ENCODE peak calls at places on chromosomes 5 and 9, in eight cellular contexts. L is brain microvascular endothelial cell, T is tibial artery, S is MM.1S, W is stomach, X is IMR-90, B is GM23338, V is osteoblast. U is an unnamed sample.
A peak's percentile ranks its signal among the peaks of the same experiment; 100 is the strongest.

GRCh38 chr5:1755321-1755949 is 44.2 kb downstream of the MRPL36 start:
- DNase-seq in X (no peak), S (no peak), B (no peak), V (peak; percentile 56), L (no peak), W (peak; percentile 17), T (peak; percentile 18), U (peak; percentile 37)

GRCh38 chr5:32279786-32280185 is 33.0 kb downstream of the MTMR12 start:
- DNase-seq in W (no peak), T (no peak), X (no peak), L (no peak), V (no peak), B (no peak), S (no peak), U (no peak)

GRCh38 chr5:82446765-82447164 is 168.6 kb upstream of the RPS23 start:
- DNase-seq in V (no peak), T (no peak), W (no peak), B (no peak), S (no peak), L (no peak), X (no peak), U (no peak)

GRCh38 chr5:144361406-144361805 is 190.7 kb downstream of the KCTD16 start:
- DNase-seq in W (no peak), L (no peak), B (no peak), X (peak; percentile 37), S (no peak), V (no peak), T (no peak), U (no peak)

GRCh38 chr5:67880876-67881275 is 334.7 kb upstream of the PIK3R1 start:
- DNase-seq in S (no peak), X (no peak), W (no peak), L (no peak), T (no peak), B (no peak), V (no peak), U (no peak)

GRCh38 chr9:109424618-109425017 is 73.5 kb downstream of the PTPN3 start:
- DNase-seq in T (no peak), V (no peak), X (no peak), B (no peak), S (no peak), W (no peak), L (no peak), U (no peak)

GRCh38 chr9:14400658-14400995 is 86.7 kb upstream of the NFIB start:
- DNase-seq in B (peak; percentile 88), T (peak; percentile 46), S (no peak), W (peak; percentile 31), L (peak; percentile 75), V (peak; percentile 48), X (peak; percentile 58), U (no peak)

GRCh38 chr5:163269624-163270023 is 167.8 kb upstream of the CCNG1 start:
- DNase-seq in X (no peak), W (no peak), S (peak; percentile 63), T (no peak), L (no peak), V (no peak), B (peak; percentile 45), U (no peak)

GRCh38 chr9:86822414-86822813 is 124.9 kb downstream of the GAS1 start:
- DNase-seq in T (no peak), B (no peak), L (no peak), X (no peak), W (no peak), V (no peak), S (no peak), U (no peak)

GRCh38 chr5:76958976-76959767 is 6.3 kb downstream of the CRHBP start:
- DNase-seq in V (peak; percentile 86), L (peak; percentile 63), X (peak; percentile 70), W (no peak), S (no peak), T (no peak), B (peak; percentile 8), U (no peak)

GRCh38 chr5:55600536-55601208 is 65.9 kb upstream of the PLPP1 start:
- DNase-seq in B (no peak), L (peak; percentile 64), X (peak; percentile 60), V (peak; percentile 74), T (peak; percentile 31), S (peak; percentile 43), W (no peak), U (no peak)

GRCh38 chr5:51732304-51732703 is 349.1 kb downstream of the ISL1 start:
- DNase-seq in B (no peak), W (no peak), V (no peak), X (no peak), S (no peak), T (no peak), L (no peak), U (no peak)
- H3K27ac ChIP-seq in B (no peak overlapping the region), W (no peak overlapping the region), V (no peak overlapping the region), X (no peak overlapping the region), S (no peak overlapping the region), T (no peak overlapping the region), L (no peak overlapping the region), U (no peak overlapping the region)

DNA sequence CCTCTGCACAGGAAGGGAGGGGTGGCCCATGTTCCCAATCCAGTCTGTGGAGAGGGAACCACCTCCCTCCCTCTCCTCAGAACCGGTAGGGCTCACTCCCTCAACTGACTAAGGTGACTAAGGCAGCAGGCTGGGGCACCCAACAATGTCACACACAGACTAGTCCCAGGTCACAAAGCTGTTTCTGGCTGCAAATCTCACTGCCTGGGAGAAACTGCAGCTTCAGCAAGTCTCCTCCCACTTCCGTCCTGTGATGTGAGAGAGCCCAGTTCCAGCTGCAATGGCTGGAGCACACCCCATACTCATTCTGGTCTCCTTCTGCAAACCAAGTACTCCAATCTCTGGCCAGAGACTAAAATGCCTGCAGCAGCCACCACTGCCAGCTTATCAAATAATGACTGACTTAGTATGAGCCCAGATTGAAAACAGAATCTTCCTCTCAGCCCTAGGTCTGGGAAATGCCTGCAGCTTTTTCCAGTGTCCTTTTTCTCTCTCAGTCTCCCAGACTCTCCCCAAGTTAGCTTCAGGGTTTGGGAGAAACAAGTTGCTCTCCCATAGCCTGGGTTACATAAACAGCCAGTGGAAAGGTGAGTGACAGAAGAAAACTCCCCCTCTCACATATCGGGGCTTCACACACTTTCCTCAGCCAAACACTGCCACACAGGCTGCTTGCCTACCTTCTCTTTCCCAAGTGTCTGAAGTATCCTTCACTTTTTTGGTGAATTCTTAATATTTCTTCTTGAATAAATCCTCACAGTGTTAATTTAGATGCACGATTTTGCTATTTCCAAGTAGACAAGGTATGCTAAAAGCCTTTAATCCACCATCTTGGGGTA is 247.4 kb upstream of the RASA1 start:
- DNase-seq in W (no peak), T (peak; percentile 60), L (no peak), B (no peak), S (peak; percentile 94), X (peak; percentile 16), V (peak; percentile 81), U (peak; percentile 69)
- H3K4me3 ChIP-seq in W (no peak overlapping the region), T (no peak overlapping the region), L (no peak overlapping the region), B (no peak overlapping the region), S (peak overlapping the region; percentile 53), X (no peak overlapping the region), V (peak overlapping the region; percentile 53), U (no peak overlapping the region)

GRCh38 chr5:179768326-179769085 is 25.3 kb upstream of the LTC4S start:
- DNase-seq in W (no peak), T (no peak), B (peak; percentile 69), L (no peak), V (peak; percentile 37), S (no peak), X (no peak), U (no peak)

GRCh38 chr5:179769796-179770195 is 24.0 kb upstream of the LTC4S start:
- DNase-seq in W (no peak), L (no peak), S (no peak), X (no peak), B (no peak), T (no peak), V (peak; percentile 45), U (no peak)

GRCh38 chr5:179766726-179767455 is 26.9 kb upstream of the LTC4S start:
- DNase-seq in T (no peak), S (no peak), W (no peak), B (no peak), V (no peak), X (no peak), L (no peak), U (no peak)

GRCh38 chr5:179771496-179771895 is 22.3 kb upstream of the LTC4S start:
- DNase-seq in B (no peak), W (no peak), T (no peak), X (no peak), S (no peak), L (no peak), V (no peak), U (no peak)

DNA sequence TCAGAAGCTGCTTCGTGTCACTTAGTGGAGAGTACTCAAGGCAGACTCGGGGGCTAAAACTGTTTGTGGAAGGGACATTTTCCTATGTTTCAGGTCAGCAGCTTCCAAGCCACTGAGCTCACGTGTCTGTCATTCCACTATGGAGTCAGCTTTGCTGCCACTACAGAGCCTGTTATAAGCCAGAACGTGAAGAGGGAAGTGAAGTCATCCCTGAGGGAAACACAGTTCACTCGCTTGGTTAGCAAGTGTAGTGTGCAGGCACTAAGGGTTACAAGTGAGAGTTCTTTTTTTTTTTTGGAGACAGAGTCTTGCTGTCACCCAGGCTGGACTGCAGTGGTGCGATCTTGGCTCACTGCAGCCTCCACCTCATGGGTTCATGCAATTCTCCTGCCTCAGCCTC is 24.5 kb upstream of the LTC4S start:
- DNase-seq in S (no peak), L (no peak), T (no peak), V (no peak), W (no peak), B (no peak), X (no peak), U (no peak)
- H3K36me3 ChIP-seq in S (peaks cover 6% of the 10 kb centered on the region), L (peaks cover 62% of the 10 kb centered on the region), T (peaks cover 59% of the 10 kb centered on the region), V (peaks cover 66% of the 10 kb centered on the region), W (peaks cover 91% of the 10 kb centered on the region), B (peaks cover 50% of the 10 kb centered on the region), X (peaks cover 63% of the 10 kb centered on the region), U (peaks cover 3% of the 10 kb centered on the region)

GRCh38 chr9:92954078-92954861 is 6.9 kb downstream of the FGD3 start:
- DNase-seq in L (no peak), B (no peak), V (peak; percentile 10), S (peak; percentile 65), T (no peak), X (no peak), W (peak; percentile 71), U (no peak)

GRCh38 chr9:92950359-92950955 is 3.1 kb downstream of the FGD3 start:
- DNase-seq in W (no peak), V (no peak), T (no peak), S (no peak), B (no peak), X (no peak), L (no peak), U (no peak)

GRCh38 chr9:92952861-92953620 is 5.7 kb downstream of the FGD3 start:
- DNase-seq in V (peak; percentile 73), B (no peak), W (no peak), L (no peak), X (no peak), T (no peak), S (no peak), U (no peak)

GRCh38 chr9:92949266-92949982 is 2.1 kb downstream of the FGD3 start:
- DNase-seq in T (no peak), B (no peak), V (no peak), W (no peak), L (no peak), S (no peak), X (no peak), U (peak; percentile 59)

DNA sequence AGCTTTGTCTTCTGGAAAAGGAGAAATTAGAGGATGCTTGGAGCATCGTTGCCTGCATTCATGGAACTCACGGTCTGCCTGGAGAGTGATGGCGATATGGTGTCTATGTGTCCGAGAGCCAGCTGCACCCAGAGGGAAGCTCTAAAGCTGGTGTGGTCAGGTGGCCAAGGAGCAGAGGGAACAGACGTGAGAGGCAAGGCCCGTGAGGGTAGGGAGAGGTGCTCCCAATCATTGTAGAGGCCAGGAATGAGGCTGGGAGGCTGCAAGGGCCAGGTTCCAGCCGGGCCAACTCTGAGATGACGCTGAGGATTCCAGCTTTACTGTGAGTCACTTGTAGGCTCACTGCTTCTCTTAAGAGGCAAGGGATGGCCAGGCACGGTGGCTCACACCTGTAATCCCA is 7.6 kb downstream of the FGD3 start:
- DNase-seq in X (no peak), L (no peak), W (no peak), S (no peak), T (no peak), B (no peak), V (no peak), U (no peak)
- H3K27ac ChIP-seq in X (no peak overlapping the region), L (no peak overlapping the region), W (no peak overlapping the region), S (no peak overlapping the region), T (no peak overlapping the region), B (no peak overlapping the region), V (no peak overlapping the region), U (no peak overlapping the region)